ENCODE peak calls at places on chromosomes 5 and 9, in nine cellular contexts. Y is GM10248; M is suprapubic skin; F is omental fat pad; O is neural progenitor cell; Z is Panc1; P is mucosa of descending colon; C is Caco-2; T is CD8-positive, alpha-beta T cell. L is an unnamed sample.
A peak's percentile ranks its signal among the peaks of the same experiment; 100 is the strongest.

GRCh38 chr9:131053896-131054295 is 42.4 kb upstream of the AIF1L start:
- DNase-seq in M (no peak), Z (no peak), Y (no peak), T (no peak), P (no peak), F (no peak), C (no peak), O (no peak), L (no peak)

GRCh38 chr5:174454464-174454863 is 269.9 kb upstream of the MSX2 start:
- DNase-seq in P (no peak), Z (no peak), O (no peak), T (no peak), M (no peak), F (no peak), C (peak; percentile 41), Y (no peak), L (no peak)

GRCh38 chr9:76720245-76720644 is 44.0 kb upstream of the PCA3 start:
- DNase-seq in Z (no peak), M (no peak), O (no peak), P (no peak), C (no peak), T (no peak), F (no peak), Y (no peak), L (no peak)

GRCh38 chr5:110965773-110966581 is 105.5 kb upstream of the TSLP start:
- DNase-seq in C (no peak), O (no peak), Y (no peak), M (no peak), P (no peak), Z (no peak), F (no peak), T (no peak), L (no peak)

GRCh38 chr5:33806736-33807442 is 84.9 kb downstream of the ADAMTS12 start:
- DNase-seq in O (no peak), F (no peak), Y (no peak), Z (no peak), T (no peak), P (no peak), M (no peak), C (peak; percentile 27), L (peak; percentile 66)

GRCh38 chr9:105413486-105414068 is 34.3 kb upstream of the FSD1L start:
- DNase-seq in M (no peak), C (peak; percentile 44), T (no peak), Y (no peak), O (peak; percentile 68), F (no peak), P (no peak), Z (no peak), L (no peak)

GRCh38 chr5:74625742-74626241 is 14.7 kb downstream of the ENC1 start:
- DNase-seq in M (no peak), O (no peak), T (no peak), C (no peak), Z (no peak), F (no peak), P (no peak), Y (no peak), L (no peak)

GRCh38 chr9:26706223-26706622 is 186.4 kb downstream of the CAAP1 start:
- DNase-seq in T (no peak), Z (no peak), M (no peak), O (no peak), P (no peak), Y (no peak), F (no peak), C (no peak), L (no peak)

GRCh38 chr5:34012791-34013190 is 4.9 kb upstream of the AMACR start:
- DNase-seq in F (no peak), T (no peak), Y (no peak), M (no peak), C (no peak), P (no peak), Z (no peak), O (no peak), L (no peak)

GRCh38 chr5:150486402-150487198 is 21.3 kb upstream of the NDST1 start:
- DNase-seq in P (peak; percentile 71), C (peak; percentile 96), T (peak; percentile 17), Y (peak; percentile 60), Z (no peak), M (no peak), F (no peak), O (peak; percentile 90), L (no peak)

GRCh38 chr5:52801329-52801728 is 13.6 kb downstream of the ITGA1 start:
- DNase-seq in F (no peak), P (no peak), Z (no peak), M (no peak), O (peak; percentile 58), C (no peak), T (no peak), Y (no peak), L (no peak)

GRCh38 chr5:170353011-170353890 is 35.9 kb downstream of the KCNMB1 start:
- DNase-seq in C (no peak), F (no peak), T (no peak), Z (no peak), M (no peak), O (peak; percentile 48), P (no peak), Y (no peak), L (no peak)

GRCh38 chr9:93658184-93658925 is 82.0 kb downstream of the PHF2 start:
- DNase-seq in Y (no peak), P (peak; percentile 29), T (no peak), F (no peak), Z (no peak), M (no peak), C (no peak), O (no peak), L (no peak)

GRCh38 chr9:114098021-114098659 is 952 bp downstream of the KIF12 start:
- DNase-seq in Z (no peak), T (no peak), P (peak; percentile 73), M (no peak), Y (no peak), F (no peak), C (peak; percentile 84), O (peak; percentile 80), L (no peak)

DNA sequence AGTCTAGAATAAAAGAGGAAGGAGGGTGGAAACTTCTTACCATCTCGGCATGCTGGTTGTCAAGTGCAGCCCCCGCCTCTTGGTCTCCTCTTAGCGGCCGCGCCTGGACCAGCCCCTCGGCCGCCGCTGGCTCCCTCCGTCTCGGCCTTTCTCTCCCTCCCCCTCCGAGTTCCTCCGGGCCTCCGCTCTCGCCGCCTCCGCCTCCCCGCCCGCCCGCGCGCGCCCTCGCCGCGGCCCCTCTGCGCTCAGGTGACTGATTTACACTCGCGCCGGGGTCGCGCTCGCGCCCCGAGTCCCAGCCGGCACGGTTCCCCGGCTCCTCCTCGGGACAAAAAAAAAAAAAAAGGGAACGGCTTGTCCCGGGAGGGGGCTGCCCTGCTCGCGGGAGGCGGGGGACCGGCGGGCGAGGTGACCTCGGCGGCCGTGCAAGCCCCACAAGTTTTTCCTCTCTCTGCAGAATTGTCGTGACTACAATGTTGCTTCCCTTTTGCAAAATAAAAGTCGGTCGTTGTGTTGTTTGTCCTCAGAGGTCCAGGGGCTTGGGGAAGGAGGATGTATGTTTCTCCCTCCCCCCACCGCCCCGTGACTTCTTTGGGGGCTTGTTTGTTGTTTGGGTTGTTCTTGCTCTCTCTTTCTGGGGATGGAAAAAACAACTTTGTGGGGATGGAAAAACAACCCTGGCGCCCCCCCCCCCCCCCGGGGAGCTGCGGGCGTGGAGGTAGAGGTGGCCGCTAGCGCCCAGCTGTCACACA is at the start of gene BNC2:
- DNase-seq in Y (peak; percentile 21), O (peak; percentile 84), P (peak; percentile 61), C (peak; percentile 12), Z (no peak), T (no peak), M (no peak), F (no peak), L (peak; percentile 89)
- TF ChIP-seq CTCF in Y (no peak), O (peak; percentile 19), P (no peak), C (no peak), Z (no peak), T (no peak), M (no peak), F (no peak), L (peak; percentile 41)

DNA sequence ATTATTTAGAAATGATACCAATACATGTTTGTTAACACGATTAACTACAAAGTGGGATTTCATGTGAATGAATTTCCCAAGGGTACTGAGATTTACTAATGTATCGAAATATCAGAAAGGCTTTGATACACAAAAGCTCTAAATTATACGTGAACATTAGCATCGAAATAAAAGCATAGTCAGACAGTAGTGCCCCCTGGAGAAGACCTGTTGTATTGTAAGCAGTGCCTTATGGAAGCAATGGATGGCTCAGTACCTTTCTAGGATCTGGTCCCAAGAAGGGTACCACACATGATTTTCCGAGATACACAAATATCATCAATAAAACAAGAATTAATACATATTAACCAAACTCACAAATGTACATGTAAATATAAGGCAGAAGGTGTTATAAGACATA is 153.8 kb downstream of the CDH12 start:
- DNase-seq in M (no peak), T (no peak), F (no peak), Y (no peak), P (no peak), Z (no peak), C (no peak), O (no peak), L (no peak)
- TF ChIP-seq CTCF in M (no peak), T (no peak), F (no peak), Y (no peak), P (no peak), Z (no peak), C (no peak), O (peak; percentile 30), L (no peak)

GRCh38 chr9:87725900-87726709 is at the start of gene CTSL:
- DNase-seq in P (peak; percentile 90), F (peak; percentile 86), M (peak; percentile 97), Y (peak; percentile 34), T (no peak), O (peak; percentile 90), Z (no peak), C (peak; percentile 79), L (peak; percentile 91)
- TF ChIP-seq CTCF in P (no peak), F (no peak), M (peak; percentile 18), Y (no peak), T (no peak), O (peak; percentile 52), Z (peak; percentile 28), C (peak; percentile 35), L (peak; percentile 40)

GRCh38 chr5:102731704-102732103 is 23.4 kb upstream of the PAM start:
- DNase-seq in C (no peak), F (no peak), Y (no peak), T (no peak), P (no peak), M (no peak), O (no peak), Z (no peak), L (no peak)

GRCh38 chr5:102737161-102737560 is 17.9 kb upstream of the PAM start:
- DNase-seq in F (no peak), T (no peak), P (no peak), Z (no peak), O (no peak), M (no peak), C (no peak), Y (no peak), L (no peak)

GRCh38 chr5:102738037-102738436 is 17.1 kb upstream of the PAM start:
- DNase-seq in M (no peak), F (no peak), O (no peak), C (no peak), Z (no peak), Y (no peak), T (no peak), P (no peak), L (no peak)

DNA sequence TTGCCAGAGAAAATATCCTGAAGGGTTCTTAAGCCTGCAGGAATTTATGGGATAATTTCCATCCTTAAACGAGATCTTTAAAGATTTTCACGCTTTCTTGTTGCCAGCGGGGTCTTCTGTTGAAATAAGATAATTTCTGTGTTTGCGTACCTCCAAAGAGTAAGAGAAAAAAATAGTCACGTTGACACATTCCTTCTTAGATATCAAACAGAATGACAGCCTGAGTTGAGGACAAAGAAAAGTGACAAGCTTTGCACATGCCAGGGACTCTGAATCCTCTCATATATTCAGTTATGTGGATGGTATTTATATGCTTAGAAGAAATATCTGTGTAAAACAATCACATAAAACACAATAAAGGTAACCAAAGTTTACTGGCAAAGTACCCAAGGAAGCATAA is 21.6 kb upstream of the PAM start:
- DNase-seq in P (no peak), T (no peak), Z (no peak), F (no peak), Y (no peak), O (no peak), M (no peak), C (no peak), L (no peak)
- TF ChIP-seq CTCF in P (no peak), T (no peak), Z (no peak), F (no peak), Y (no peak), O (no peak), M (no peak), C (no peak), L (no peak)